ENCODE peak calls at places on chromosomes 2 and 18, in four cellular contexts. P is cardiac muscle cell, F is vagina, C is tibial artery. X is an unnamed sample.

GRCh38 chr2:67516899-67517530 is 119.9 kb downstream of the ETAA1 start:
- DNase-seq in P (no peak), F (no peak), C (no peak), X (no peak)

GRCh38 chr2:191249131-191249813 is 4.1 kb downstream of the MYO1B start:
- DNase-seq in P (no peak), F (no peak), C (no peak), X (no peak)

GRCh38 chr2:75680402-75680801 is 30.3 kb downstream of the GCFC2 start:
- DNase-seq in P (no peak), F (no peak), C (no peak), X (no peak)

GRCh38 chr2:219168932-219169331 is 897 bp downstream of the SLC23A3 start:
- DNase-seq in P (no peak), F (peak; percentile 81), C (no peak), X (no peak)

GRCh38 chr2:232367591-232368233 is 10.8 kb upstream of the ALPP start:
- DNase-seq in P (no peak), F (no peak), C (peak; percentile 60), X (peak; percentile 92)

GRCh38 chr2:20622296-20622686 is 28.6 kb downstream of the HS1BP3 start:
- DNase-seq in P (no peak), F (no peak), C (peak; percentile 53), X (no peak)

GRCh38 chr2:240394549-240394948 is 40.9 kb upstream of the GPC1 start:
- DNase-seq in P (no peak), F (no peak), C (peak; percentile 53), X (no peak)

GRCh38 chr2:238314576-238314975 is 5.7 kb upstream of the TRAF3IP1 start:
- DNase-seq in P (no peak), F (no peak), C (no peak), X (no peak)

GRCh38 chr2:56681659-56682396 is 498.0 kb downstream of the CCDC85A start:
- DNase-seq in P (no peak), F (no peak), C (no peak), X (no peak)

GRCh38 chr2:222038086-222038802 is 260.6 kb downstream of the PAX3 start:
- DNase-seq in P (peak; percentile 39), F (no peak), C (no peak), X (peak; percentile 13)

GRCh38 chr2:136135924-136136906 is 18.3 kb upstream of the CXCR4 start:
- DNase-seq in P (no peak), F (no peak), C (no peak), X (no peak)

GRCh38 chr2:58620127-58620526 is 379.0 kb upstream of the FANCL start:
- DNase-seq in P (no peak), F (no peak), C (no peak), X (no peak)

GRCh38 chr2:161199885-161200284 is 39.7 kb downstream of the TANK start:
- DNase-seq in P (no peak), F (no peak), C (no peak), X (no peak)

GRCh38 chr18:37572736-37573135 is 7.1 kb upstream of the CELF4 start:
- DNase-seq in P (no peak), F (no peak), C (no peak), X (no peak)

GRCh38 chr2:178066890-178067669 is 5.5 kb downstream of the PDE11A start:
- DNase-seq in P (no peak), F (no peak), C (no peak), X (no peak)

GRCh38 chr2:55555977-55556376 is 36.5 kb downstream of the CFAP36 start:
- DNase-seq in P (peak; percentile 54), F (no peak), C (no peak), X (no peak)

GRCh38 chr18:6884944-6885343 is 155.4 kb downstream of the ARHGAP28 start:
- DNase-seq in P (no peak), F (no peak), C (no peak), X (no peak)

GRCh38 chr2:170215019-170215418 is 37.1 kb downstream of the MYO3B start:
- DNase-seq in P (no peak), F (no peak), C (no peak), X (no peak)

GRCh38 chr2:164717000-164717597 is 95.8 kb upstream of the GRB14 start:
- DNase-seq in P (peak; percentile 42), F (no peak), C (no peak), X (no peak)

GRCh38 chr2:139480251-139480650 is 700.1 kb upstream of the NXPH2 start:
- DNase-seq in P (no peak), F (no peak), C (no peak), X (no peak)

GRCh38 chr2:237260032-237260431 is 153.9 kb downstream of the COL6A3 start:
- DNase-seq in P (no peak), F (no peak), C (no peak), X (no peak)

GRCh38 chr2:1771626-1772280 is 27.4 kb upstream of the PXDN start:
- DNase-seq in P (no peak), F (no peak), C (peak; percentile 28), X (peak; percentile 19)

GRCh38 chr2:240569523-240569997 is 1.3 kb downstream of the RNPEPL1 start:
- DNase-seq in P (no peak), F (no peak), C (no peak), X (no peak)

GRCh38 chr18:37628466-37629220 is 63.0 kb upstream of the CELF4 start:
- DNase-seq in P (no peak), F (peak; percentile 65), C (no peak), X (no peak)

GRCh38 chr2:239605976-239606375 is 205.2 kb upstream of the HDAC4 start:
- DNase-seq in P (no peak), F (no peak), C (no peak), X (no peak)

GRCh38 chr18:58247363-58247834 is 203.4 kb downstream of the NEDD4L start:
- DNase-seq in P (peak; percentile 28), F (no peak), C (no peak), X (peak; percentile 28)

GRCh38 chr18:60684843-60685513 is 312.4 kb upstream of the MC4R start:
- DNase-seq in P (peak; percentile 26), F (no peak), C (no peak), X (peak; percentile 14)

GRCh38 chr18:48950536-48951447 is at the start of gene SMAD7:
- DNase-seq in P (no peak), F (no peak), C (no peak), X (peak; percentile 61)

GRCh38 chr2:232463701-232464533 is 8.0 kb downstream of the ALPI start:
- DNase-seq in P (no peak), F (no peak), C (peak; percentile 40), X (no peak)

GRCh38 chr2:69026026-69026425 is 13.0 kb downstream of the ANTXR1 start:
- DNase-seq in P (no peak), F (no peak), C (no peak), X (peak; percentile 24)

GRCh38 chr2:241794250-241794823 is 14.7 kb upstream of the NEU4 start:
- DNase-seq in P (no peak), F (no peak), C (no peak), X (peak; percentile 35)

GRCh38 chr2:10236571-10237391 is 65.9 kb upstream of the HPCAL1 start:
- DNase-seq in P (no peak), F (no peak), C (peak; percentile 58), X (peak; percentile 35)
- H3K4me3 ChIP-seq in P (no peak overlapping the region), F (no peak overlapping the region), C (no peak overlapping the region), X (no peak overlapping the region)

DNA sequence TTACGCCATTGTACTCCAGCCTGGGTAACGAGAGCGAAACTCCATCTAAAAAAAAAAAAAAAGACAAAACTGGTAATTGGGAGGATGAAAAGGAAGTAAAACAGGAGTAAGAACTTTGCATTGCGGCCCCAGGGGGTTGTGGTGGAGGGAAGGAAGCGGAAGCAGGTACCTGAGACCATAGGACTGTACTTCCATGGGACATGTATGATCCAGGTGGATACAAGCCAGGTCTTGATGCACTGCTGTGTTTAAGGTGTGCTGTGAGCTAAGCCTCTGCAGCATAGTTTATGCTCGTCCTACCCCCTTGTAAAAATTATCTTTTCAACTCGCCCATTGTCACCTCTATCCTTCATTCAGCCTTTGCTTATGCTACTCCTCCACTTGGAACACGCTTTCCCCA is 23.7 kb downstream of the FBXO36 start:
- DNase-seq in P (no peak), F (no peak), C (no peak), X (peak; percentile 28)
- H3K4me3 ChIP-seq in P (no peak overlapping the region), F (no peak overlapping the region), C (no peak overlapping the region), X (no peak overlapping the region)

GRCh38 chr2:46161329-46161728 is 135.9 kb upstream of the EPAS1 start:
- DNase-seq in P (no peak), F (no peak), C (no peak), X (no peak)
- H3K4me3 ChIP-seq in P (no peak overlapping the region), F (no peak overlapping the region), C (no peak overlapping the region), X (no peak overlapping the region)

GRCh38 chr18:32091724-32092421 is at the start of gene RNF138:
- DNase-seq in P (peak; percentile 90), F (peak; percentile 91), C (peak; percentile 93), X (peak; percentile 93)
- H3K4me3 ChIP-seq in P (peak within 1 kb of the TSS; percentile 81), F (peak within 1 kb of the TSS; percentile 58), C (peak within 1 kb of the TSS; percentile 90), X (peak within 1 kb of the TSS; percentile 78)

GRCh38 chr2:112772322-112772721 is 7.9 kb upstream of the CKAP2L start:
- DNase-seq in P (no peak), F (no peak), C (no peak), X (no peak)

GRCh38 chr2:112768432-112768831 is 4.0 kb upstream of the CKAP2L start:
- DNase-seq in P (no peak), F (no peak), C (no peak), X (no peak)

GRCh38 chr2:112765251-112765650 is 842 bp upstream of the CKAP2L start:
- DNase-seq in P (no peak), F (no peak), C (no peak), X (no peak)

GRCh38 chr2:112764071-112765044 is at the start of gene CKAP2L:
- DNase-seq in P (peak; percentile 98), F (peak; percentile 95), C (peak; percentile 95), X (peak; percentile 95)

GRCh38 chr2:112767693-112768380 is 3.4 kb upstream of the CKAP2L start:
- DNase-seq in P (no peak), F (no peak), C (no peak), X (no peak)
- H3K4me3 ChIP-seq in P (no peak overlapping the region), F (no peak overlapping the region), C (peak overlapping the region; percentile 26), X (no peak overlapping the region)

X was measured in H7.